ENCODE peak calls at places on chromosome 2, in ten cellular contexts. Y, O, I, G, X, Z, S, W, U and Q are unnamed samples.
A peak's percentile ranks its signal among the peaks of the same experiment; 100 is the strongest.

GRCh38 chr2:20425884-20426283 is 21.0 kb upstream of the RHOB start:
- DNase-seq in Y (no peak), O (no peak), I (no peak), G (no peak), X (peak; percentile 27), Z (no peak), S (no peak), W (no peak), U (no peak), Q (no peak)

GRCh38 chr2:230798769-230799399 is 65.9 kb upstream of the ITM2C start:
- DNase-seq in Y (peak; percentile 15), O (peak; percentile 46), I (no peak), G (peak; percentile 18), X (no peak), Z (peak; percentile 32), S (peak; percentile 15), W (no peak), U (peak; percentile 54), Q (no peak)

GRCh38 chr2:218180728-218181127 is 14.0 kb upstream of the CXCR1 start:
- DNase-seq in Y (no peak), O (no peak), I (no peak), G (no peak), X (no peak), Z (no peak), S (no peak), W (no peak), U (no peak), Q (no peak)

GRCh38 chr2:151851761-151852160 is 23.5 kb upstream of the ARL5A start:
- DNase-seq in Y (peak; percentile 58), O (no peak), I (no peak), G (no peak), X (no peak), Z (no peak), S (no peak), W (peak; percentile 57), U (peak; percentile 20), Q (no peak)

GRCh38 chr2:152929628-152930027 is 211.2 kb downstream of the ARL6IP6 start:
- DNase-seq in Y (no peak), O (no peak), I (no peak), G (no peak), X (no peak), Z (no peak), S (no peak), W (no peak), U (no peak), Q (no peak)

GRCh38 chr2:191020742-191021381 is 6.9 kb upstream of the STAT1 start:
- DNase-seq in Y (no peak), O (no peak), I (no peak), G (no peak), X (no peak), Z (no peak), S (no peak), W (no peak), U (peak; percentile 70), Q (no peak)

GRCh38 chr2:9782197-9782719 is 61.0 kb upstream of the TAF1B start:
- DNase-seq in Y (peak; percentile 65), O (peak; percentile 62), I (peak; percentile 48), G (peak; percentile 63), X (no peak), Z (peak; percentile 71), S (no peak), W (no peak), U (no peak), Q (no peak)

GRCh38 chr2:128710770-128711169 is 392.1 kb upstream of the HS6ST1 start:
- DNase-seq in Y (no peak), O (no peak), I (no peak), G (no peak), X (no peak), Z (no peak), S (no peak), W (no peak), U (no peak), Q (no peak)

GRCh38 chr2:239313251-239313650 is 87.6 kb downstream of the HDAC4 start:
- DNase-seq in Y (no peak), O (no peak), I (no peak), G (no peak), X (peak; percentile 52), Z (no peak), S (no peak), W (no peak), U (no peak), Q (no peak)

GRCh38 chr2:239370876-239371725 is 29.7 kb downstream of the HDAC4 start:
- DNase-seq in Y (no peak), O (no peak), I (no peak), G (no peak), X (no peak), Z (no peak), S (no peak), W (no peak), U (no peak), Q (no peak)

GRCh38 chr2:62939735-62940491 is 110.7 kb upstream of the OTX1 start:
- DNase-seq in Y (no peak), O (no peak), I (no peak), G (no peak), X (no peak), Z (no peak), S (no peak), W (peak; percentile 45), U (peak; percentile 71), Q (no peak)

GRCh38 chr2:122635649-122636496 is 880.4 kb downstream of the TSN start:
- DNase-seq in Y (no peak), O (no peak), I (no peak), G (no peak), X (no peak), Z (no peak), S (no peak), W (peak; percentile 9), U (peak; percentile 36), Q (no peak)

GRCh38 chr2:33034784-33035183 is 88.0 kb downstream of the LTBP1 start:
- DNase-seq in Y (peak; percentile 71), O (no peak), I (no peak), G (no peak), X (no peak), Z (no peak), S (no peak), W (no peak), U (peak; percentile 60), Q (no peak)

GRCh38 chr2:179860255-179861026 is 971 bp downstream of the ZNF385B start:
- DNase-seq in Y (peak; percentile 29), O (no peak), I (no peak), G (no peak), X (no peak), Z (no peak), S (no peak), W (no peak), U (peak; percentile 11), Q (no peak)